ENCODE peak calls at places on chromosome 20, in eight cellular contexts. X is heart right ventricle, E is RWPE1, Q is left ventricle myocardium inferior, B is pancreas, F is left lung, V is A549, N is cardiac muscle cell. D is an unnamed sample.

GRCh38 chr20:63071541-63072181 is 64.9 kb upstream of the BHLHE23 start:
- DNase-seq in X (no peak), E (peak), Q (no peak), B (peak), F (peak), V (peak), N (peak), D (peak)

GRCh38 chr20:46965477-46965876 is 70.8 kb downstream of the EYA2 start:
- DNase-seq in X (no peak), E (no peak), Q (no peak), B (no peak), F (no peak), V (no peak), N (no peak), D (no peak)

GRCh38 chr20:60558491-60558890 is 600.3 kb downstream of the CDH26 start:
- DNase-seq in X (no peak), E (no peak), Q (no peak), B (no peak), F (no peak), V (no peak), N (no peak), D (no peak)

GRCh38 chr20:37986063-37986858 is 47.0 kb downstream of the TTI1 start:
- DNase-seq in X (no peak), E (no peak), Q (no peak), B (no peak), F (no peak), V (no peak), N (no peak), D (no peak)

GRCh38 chr20:42204261-42204660 is 586.1 kb upstream of the CHD6 start:
- DNase-seq in X (peak), E (no peak), Q (no peak), B (no peak), F (no peak), V (no peak), N (no peak), D (no peak)

GRCh38 chr20:38432292-38432691 is 2.8 kb downstream of the SNHG17 start:
- DNase-seq in X (no peak), E (no peak), Q (no peak), B (no peak), F (no peak), V (no peak), N (no peak), D (no peak)

GRCh38 chr20:50866036-50866685 is 65.1 kb downstream of the ADNP start:
- DNase-seq in X (no peak), E (no peak), Q (no peak), B (peak), F (no peak), V (no peak), N (no peak), D (no peak)

GRCh38 chr20:36572701-36573102 is 695 bp upstream of the TGIF2 start:
- DNase-seq in X (no peak), E (no peak), Q (no peak), B (no peak), F (no peak), V (no peak), N (peak), D (no peak)

GRCh38 chr20:36773123-36773547 is 428 bp downstream of the DSN1 start:
- DNase-seq in X (no peak), E (no peak), Q (no peak), B (no peak), F (no peak), V (no peak), N (peak), D (no peak)

GRCh38 chr20:21411725-21412124 is 14.4 kb upstream of the NKX2-4 start:
- DNase-seq in X (no peak), E (no peak), Q (no peak), B (no peak), F (no peak), V (no peak), N (no peak), D (no peak)

DNA sequence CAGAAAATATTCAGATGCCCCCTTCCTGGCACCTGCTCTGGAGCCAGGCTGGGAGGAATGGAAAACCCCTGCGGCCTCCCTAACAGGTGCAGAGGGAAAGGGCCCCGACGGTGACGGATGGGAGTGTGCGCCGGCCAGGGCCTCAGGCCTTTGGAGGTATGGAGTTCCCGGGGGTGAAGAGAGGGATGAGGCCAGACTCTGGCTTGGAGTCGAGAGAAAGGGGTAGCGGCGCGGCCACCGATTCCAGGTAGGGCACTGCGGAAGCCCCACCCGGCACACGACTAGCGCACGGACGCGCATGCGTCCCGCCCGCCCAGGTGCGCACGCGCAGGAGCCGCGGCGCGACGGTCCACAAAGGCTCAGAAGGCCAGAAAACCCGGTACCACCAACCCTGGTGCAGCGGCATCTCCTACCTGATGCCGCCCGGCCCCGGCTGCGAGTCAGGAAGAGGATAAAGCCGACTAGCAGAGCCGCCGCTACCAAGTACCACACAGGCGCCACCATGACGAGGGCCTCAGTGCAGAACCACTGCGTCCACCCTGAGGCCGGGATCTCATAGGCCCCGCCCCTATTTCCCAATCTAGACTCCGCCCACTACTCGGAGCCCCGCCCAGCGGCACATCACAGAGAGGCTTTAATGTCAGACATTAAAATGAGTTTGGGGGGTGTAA is at the start of gene DDRGK1:
- DNase-seq in X (peak), E (peak), Q (peak), B (peak), F (peak), V (peak), N (peak), D (peak)
- H3K27ac ChIP-seq in X (peak), E (peak), Q (peak), B (peak), F (peak), V (peak), N (peak), D (peak)

DNA sequence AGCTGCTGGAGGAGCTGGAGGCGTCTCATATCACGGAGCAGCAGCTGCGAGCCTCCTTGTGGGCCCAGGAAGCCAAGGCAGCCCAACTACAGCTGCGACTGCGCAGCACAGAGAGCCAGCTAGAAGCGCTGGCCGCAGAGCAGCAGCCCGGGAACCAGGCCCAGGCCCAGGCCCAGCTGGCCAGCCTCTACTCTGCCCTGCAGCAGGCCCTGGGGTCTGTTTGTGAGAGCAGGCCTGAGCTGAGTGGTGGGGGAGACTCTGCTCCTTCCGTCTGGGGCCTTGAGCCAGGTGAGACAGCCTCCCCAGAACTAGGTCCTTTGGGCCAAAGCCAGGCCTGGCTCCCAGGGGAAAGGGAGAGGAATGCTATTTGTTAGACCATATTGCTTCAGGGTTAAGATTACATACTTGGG is 31.7 kb downstream of the C20orf173 start:
- DNase-seq in X (peak), E (no peak), Q (peak), B (peak), F (no peak), V (no peak), N (peak), D (no peak)
- TF ChIP-seq CTCF in X (no peak), E (no peak), Q (no peak), B (no peak), F (no peak), V (no peak), N (no peak), D (no peak)

GRCh38 chr20:25394276-25394675 is 3.6 kb upstream of the ABHD12 start:
- DNase-seq in X (no peak), E (no peak), Q (no peak), B (no peak), F (no peak), V (no peak), N (no peak), D (no peak)

GRCh38 chr20:25389858-25390537 is 637 bp downstream of the ABHD12 start:
- DNase-seq in X (peak), E (peak), Q (peak), B (peak), F (peak), V (peak), N (peak), D (no peak)

GRCh38 chr20:25389381-25389857 is 1.2 kb downstream of the ABHD12 start:
- DNase-seq in X (no peak), E (no peak), Q (no peak), B (no peak), F (no peak), V (no peak), N (peak), D (no peak)

GRCh38 chr20:25394996-25395395 is 4.4 kb upstream of the ABHD12 start:
- DNase-seq in X (no peak), E (no peak), Q (no peak), B (no peak), F (no peak), V (no peak), N (no peak), D (no peak)

GRCh38 chr20:25390538-25391528 is at the start of gene ABHD12:
- DNase-seq in X (peak), E (peak), Q (peak), B (peak), F (peak), V (peak), N (peak), D (no peak)
- H3K27ac ChIP-seq in X (peak), E (peak), Q (peak), B (peak), F (peak), V (peak), N (peak), D (peak)

GRCh38 chr20:14337400-14338171 is at the start of gene FLRT3:
- DNase-seq in X (peak), E (peak), Q (peak), B (peak), F (peak), V (peak), N (peak), D (peak)
- TF ChIP-seq CTCF in X (peak), E (peak), Q (peak), B (peak), F (peak), V (peak), N (peak), D (peak)

DNA sequence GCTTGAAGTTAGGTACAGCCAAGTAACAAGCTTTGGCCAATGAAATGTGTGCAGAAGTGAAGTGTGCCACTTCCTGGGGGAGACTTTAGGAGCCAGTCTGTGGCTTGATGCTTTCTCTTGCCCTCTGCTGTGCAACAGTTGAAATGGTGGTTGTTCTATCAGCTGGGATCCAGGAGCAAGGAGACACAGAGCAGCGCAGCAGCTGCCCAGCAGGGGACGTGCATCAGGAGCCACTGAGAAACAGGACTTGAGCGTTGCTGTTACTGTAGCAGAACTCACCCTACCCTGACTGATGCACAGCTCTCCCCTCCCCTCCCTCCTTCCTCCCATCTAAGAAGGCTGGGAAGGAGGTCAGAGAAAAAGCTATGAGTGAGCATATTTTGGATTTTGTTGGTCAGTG is 18.9 kb upstream of the CCN5 start:
- DNase-seq in X (no peak), E (no peak), Q (no peak), B (no peak), F (no peak), V (no peak), N (no peak), D (no peak)
- H3K27ac ChIP-seq in X (peak), E (no peak), Q (peak), B (no peak), F (no peak), V (peak), N (no peak), D (peak)

GRCh38 chr20:23021941-23022340 is 13.2 kb upstream of the SSTR4 start:
- DNase-seq in X (no peak), E (peak), Q (no peak), B (no peak), F (no peak), V (no peak), N (no peak), D (no peak)

GRCh38 chr20:23024701-23025100 is 10.4 kb upstream of the SSTR4 start:
- DNase-seq in X (no peak), E (no peak), Q (no peak), B (no peak), F (no peak), V (no peak), N (peak), D (no peak)

GRCh38 chr20:23021541-23021940 is 13.6 kb upstream of the SSTR4 start:
- DNase-seq in X (no peak), E (no peak), Q (no peak), B (no peak), F (no peak), V (no peak), N (no peak), D (no peak)

GRCh38 chr20:23022849-23023248 is 12.3 kb upstream of the SSTR4 start:
- DNase-seq in X (no peak), E (no peak), Q (no peak), B (no peak), F (no peak), V (no peak), N (peak), D (no peak)

DNA sequence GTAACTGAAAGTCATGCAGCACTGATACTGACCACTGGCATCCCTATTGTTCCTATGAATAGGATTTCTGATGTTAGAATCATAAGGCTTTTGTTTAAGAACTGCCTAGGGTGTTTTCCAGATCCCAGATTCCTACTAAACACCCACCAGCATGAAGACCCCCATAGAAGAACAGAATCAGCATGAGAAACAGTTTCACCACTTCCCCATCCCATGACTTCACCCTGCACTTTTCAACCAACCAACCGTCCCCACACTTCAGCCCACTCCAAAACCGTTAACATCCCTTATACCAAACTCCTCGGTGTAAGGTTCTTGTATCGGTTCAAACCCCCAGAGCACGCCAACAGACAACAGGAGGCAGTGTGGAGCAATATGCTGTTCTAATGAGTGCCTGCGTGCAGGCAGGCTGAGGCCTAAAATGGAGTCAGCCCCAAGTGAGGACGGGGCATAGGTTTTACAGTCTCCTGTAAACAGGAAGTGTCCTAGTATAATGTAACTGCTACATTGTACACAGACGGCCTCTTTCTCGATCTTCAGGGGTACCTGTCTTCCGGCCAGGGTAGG is 11.4 kb upstream of the SSTR4 start:
- DNase-seq in X (no peak), E (no peak), Q (no peak), B (no peak), F (no peak), V (no peak), N (no peak), D (no peak)
- TF ChIP-seq CTCF in X (no peak), E (no peak), Q (no peak), B (no peak), F (no peak), V (no peak), N (no peak), D (no peak)

D was measured in Panc1.